ENCODE peak calls at places on chromosomes 5 and 9, in six cellular contexts. Q is left kidney; L is stimulated activated CD8-positive, alpha-beta memory T cell treated with anti-CD3 and anti-CD28 coated beads, Interleukin-2, amount 100 ng/mL, for 1 hour; S is KG1; F is IMR-90; T is NCI-H1092. A is an unnamed sample.

GRCh38 chr5:97877578-97877977 is 694.5 kb upstream of the RIOK2 start:
- DNase-seq in S (no peak), T (no peak), Q (no peak), F (no peak), L (no peak), A (no peak)

GRCh38 chr9:19720374-19720773 is 68.5 kb downstream of the SLC24A2 start:
- DNase-seq in Q (peak; percentile 86), T (no peak), L (no peak), S (no peak), F (peak; percentile 39), A (no peak)

GRCh38 chr5:177310757-177311173 is 933 bp downstream of the MXD3 start:
- DNase-seq in S (no peak), F (peak; percentile 18), Q (peak; percentile 60), T (peak; percentile 22), L (no peak), A (no peak)

GRCh38 chr9:112503170-112503569 is 16.5 kb downstream of the KIAA1958 start:
- DNase-seq in S (no peak), T (no peak), L (no peak), F (no peak), Q (no peak), A (no peak)

GRCh38 chr5:90881626-90882150 is 323.1 kb downstream of the ADGRV1 start:
- DNase-seq in F (no peak), Q (no peak), L (no peak), T (no peak), S (no peak), A (no peak)

GRCh38 chr9:5917888-5918287 is 27.2 kb downstream of the MLANA start:
- DNase-seq in T (no peak), L (no peak), Q (no peak), F (no peak), S (no peak), A (no peak)

GRCh38 chr9:131085370-131086122 is 10.8 kb upstream of the AIF1L start:
- DNase-seq in L (no peak), S (no peak), T (no peak), Q (no peak), F (no peak), A (no peak)

GRCh38 chr9:88716636-88717035 is 181.7 kb downstream of the NXNL2 start:
- DNase-seq in S (no peak), T (no peak), F (no peak), L (no peak), Q (no peak), A (no peak)

GRCh38 chr9:90086076-90086475 is 481.3 kb downstream of the GADD45G start:
- DNase-seq in S (no peak), Q (no peak), T (no peak), F (no peak), L (no peak), A (no peak)

GRCh38 chr9:92668746-92669526 is 995 bp downstream of the IPPK start:
- DNase-seq in F (peak; percentile 65), T (no peak), S (no peak), Q (peak; percentile 80), L (no peak), A (no peak)

GRCh38 chr9:4796988-4797956 is 4.5 kb downstream of the RCL1 start:
- DNase-seq in L (no peak), S (no peak), Q (peak; percentile 69), T (no peak), F (peak; percentile 43), A (no peak)

GRCh38 chr5:62043289-62044274 is 262.4 kb upstream of the KIF2A start:
- DNase-seq in F (no peak), L (no peak), Q (no peak), S (no peak), T (peak; percentile 1), A (no peak)

GRCh38 chr5:90547072-90547536 is 11.5 kb upstream of the ADGRV1 start:
- DNase-seq in T (no peak), Q (no peak), L (no peak), S (no peak), F (no peak), A (no peak)

GRCh38 chr9:113622600-113623400 is 159.3 kb downstream of the RGS3 start:
- DNase-seq in Q (peak; percentile 83), T (no peak), F (peak; percentile 89), L (no peak), S (no peak), A (no peak)

GRCh38 chr9:115170674-115171073 is 52.7 kb upstream of the TNC start:
- DNase-seq in T (no peak), L (no peak), S (no peak), F (peak; percentile 52), Q (peak; percentile 17), A (no peak)

GRCh38 chr5:74149395-74149794 is 491.1 kb downstream of the ENC1 start:
- DNase-seq in L (no peak), F (peak; percentile 91), S (no peak), Q (no peak), T (no peak), A (no peak)

GRCh38 chr5:163504091-163504931 is 1.1 kb upstream of the MAT2B start:
- DNase-seq in T (no peak), F (peak; percentile 52), S (no peak), Q (peak; percentile 92), L (no peak), A (no peak)

GRCh38 chr5:28576022-28576421 is 1537.6 kb upstream of the CDH9 start:
- DNase-seq in L (no peak), S (peak; percentile 0), T (no peak), Q (no peak), F (no peak), A (no peak)

GRCh38 chr5:171055881-171056454 is 194.2 kb downstream of the RANBP17 start:
- DNase-seq in F (no peak), L (no peak), T (no peak), S (no peak), Q (peak; percentile 2), A (no peak)

GRCh38 chr5:3182477-3182876 is 413.2 kb upstream of the IRX1 start:
- DNase-seq in L (no peak), Q (no peak), S (no peak), T (no peak), F (no peak), A (no peak)

GRCh38 chr9:127090341-127090985 is 32.0 kb downstream of the ANGPTL2 start:
- DNase-seq in S (no peak), Q (no peak), L (no peak), F (no peak), T (no peak), A (no peak)

GRCh38 chr9:106590759-106591505 is 272.0 kb upstream of the ZNF462 start:
- DNase-seq in Q (no peak), S (no peak), T (no peak), L (no peak), F (no peak), A (no peak)

GRCh38 chr9:135305546-135306180 is 173.9 kb upstream of the PPP1R26 start:
- DNase-seq in T (no peak), S (no peak), L (no peak), Q (no peak), F (no peak), A (peak; percentile 55)

GRCh38 chr9:2655411-2655901 is 33.9 kb downstream of the VLDLR start:
- DNase-seq in Q (no peak), L (no peak), F (peak; percentile 96), S (peak; percentile 23), T (no peak), A (no peak)

GRCh38 chr9:130137870-130138653 is 34.1 kb upstream of the NCS1 start:
- DNase-seq in F (peak; percentile 98), S (no peak), Q (peak; percentile 72), T (no peak), L (no peak), A (no peak)